ENCODE peak calls at places on chromosomes 13 and 19, in eight cellular contexts. One of them, this sample, is unnamed.

GRCh38 chr13:105814219-105814901 is 721.1 kb downstream of the EFNB2 start:
- DNase-seq in stimulated activated CD4-positive, alpha-beta T cell treated with anti-CD3 and anti-CD28 coated beads, Interleukin-2, amount 100 ng/mL, for 24 hours: no peak
- DNase-seq in lower lobe of right lung: no peak
- DNase-seq in iPS DF 6.9: no peak
- DNase-seq in fibroblast of mammary gland: no peak
- DNase-seq in tibial nerve: no peak
- DNase-seq in ELF-1: no peak
- DNase-seq in activated CD4-positive, alpha-beta T cell treated with anti-CD3 and anti-CD28 coated beads for 48 hours: no peak
- DNase-seq in this sample: no peak

GRCh38 chr13:25783480-25784081 is 268.2 kb downstream of the SHISA2 start:
- DNase-seq in ELF-1: no peak
- DNase-seq in tibial nerve: no peak
- DNase-seq in stimulated activated CD4-positive, alpha-beta T cell treated with anti-CD3 and anti-CD28 coated beads, Interleukin-2, amount 100 ng/mL, for 24 hours: no peak
- DNase-seq in fibroblast of mammary gland: no peak
- DNase-seq in lower lobe of right lung: no peak
- DNase-seq in iPS DF 6.9: no peak
- DNase-seq in activated CD4-positive, alpha-beta T cell treated with anti-CD3 and anti-CD28 coated beads for 48 hours: no peak
- DNase-seq in this sample: no peak

GRCh38 chr19:17641181-17641580 is 47.0 kb downstream of the UNC13A start:
- DNase-seq in fibroblast of mammary gland: no peak
- DNase-seq in tibial nerve: no peak
- DNase-seq in ELF-1: no peak
- DNase-seq in iPS DF 6.9: no peak
- DNase-seq in activated CD4-positive, alpha-beta T cell treated with anti-CD3 and anti-CD28 coated beads for 48 hours: no peak
- DNase-seq in stimulated activated CD4-positive, alpha-beta T cell treated with anti-CD3 and anti-CD28 coated beads, Interleukin-2, amount 100 ng/mL, for 24 hours: no peak
- DNase-seq in lower lobe of right lung: peak
- DNase-seq in this sample: peak

GRCh38 chr13:112928958-112929777 is 39.8 kb upstream of the MCF2L start:
- DNase-seq in iPS DF 6.9: no peak
- DNase-seq in fibroblast of mammary gland: peak
- DNase-seq in activated CD4-positive, alpha-beta T cell treated with anti-CD3 and anti-CD28 coated beads for 48 hours: no peak
- DNase-seq in tibial nerve: no peak
- DNase-seq in stimulated activated CD4-positive, alpha-beta T cell treated with anti-CD3 and anti-CD28 coated beads, Interleukin-2, amount 100 ng/mL, for 24 hours: no peak
- DNase-seq in ELF-1: no peak
- DNase-seq in lower lobe of right lung: no peak
- DNase-seq in this sample: no peak

GRCh38 chr19:29881386-29881785 is 60.7 kb upstream of the URI1 start:
- DNase-seq in activated CD4-positive, alpha-beta T cell treated with anti-CD3 and anti-CD28 coated beads for 48 hours: no peak
- DNase-seq in ELF-1: no peak
- DNase-seq in iPS DF 6.9: no peak
- DNase-seq in fibroblast of mammary gland: peak
- DNase-seq in stimulated activated CD4-positive, alpha-beta T cell treated with anti-CD3 and anti-CD28 coated beads, Interleukin-2, amount 100 ng/mL, for 24 hours: no peak
- DNase-seq in tibial nerve: no peak
- DNase-seq in lower lobe of right lung: no peak
- DNase-seq in this sample: no peak

GRCh38 chr19:5074418-5074817 is 105.5 kb downstream of the KDM4B start:
- DNase-seq in ELF-1: no peak
- DNase-seq in lower lobe of right lung: no peak
- DNase-seq in tibial nerve: no peak
- DNase-seq in iPS DF 6.9: no peak
- DNase-seq in stimulated activated CD4-positive, alpha-beta T cell treated with anti-CD3 and anti-CD28 coated beads, Interleukin-2, amount 100 ng/mL, for 24 hours: no peak
- DNase-seq in fibroblast of mammary gland: no peak
- DNase-seq in activated CD4-positive, alpha-beta T cell treated with anti-CD3 and anti-CD28 coated beads for 48 hours: no peak
- DNase-seq in this sample: no peak

GRCh38 chr13:67134322-67135129 is 95.6 kb downstream of the PCDH9 start:
- DNase-seq in iPS DF 6.9: no peak
- DNase-seq in lower lobe of right lung: no peak
- DNase-seq in tibial nerve: no peak
- DNase-seq in fibroblast of mammary gland: peak
- DNase-seq in ELF-1: no peak
- DNase-seq in stimulated activated CD4-positive, alpha-beta T cell treated with anti-CD3 and anti-CD28 coated beads, Interleukin-2, amount 100 ng/mL, for 24 hours: no peak
- DNase-seq in activated CD4-positive, alpha-beta T cell treated with anti-CD3 and anti-CD28 coated beads for 48 hours: no peak
- DNase-seq in this sample: no peak

GRCh38 chr19:35438527-35438926 is 9.5 kb upstream of the FFAR2 start:
- DNase-seq in lower lobe of right lung: no peak
- DNase-seq in activated CD4-positive, alpha-beta T cell treated with anti-CD3 and anti-CD28 coated beads for 48 hours: no peak
- DNase-seq in ELF-1: peak
- DNase-seq in tibial nerve: no peak
- DNase-seq in iPS DF 6.9: no peak
- DNase-seq in fibroblast of mammary gland: no peak
- DNase-seq in stimulated activated CD4-positive, alpha-beta T cell treated with anti-CD3 and anti-CD28 coated beads, Interleukin-2, amount 100 ng/mL, for 24 hours: no peak
- DNase-seq in this sample: no peak

GRCh38 chr13:98921786-98922185 is 56.1 kb downstream of the DOCK9 start:
- DNase-seq in activated CD4-positive, alpha-beta T cell treated with anti-CD3 and anti-CD28 coated beads for 48 hours: no peak
- DNase-seq in fibroblast of mammary gland: no peak
- DNase-seq in ELF-1: no peak
- DNase-seq in tibial nerve: no peak
- DNase-seq in lower lobe of right lung: no peak
- DNase-seq in iPS DF 6.9: no peak
- DNase-seq in stimulated activated CD4-positive, alpha-beta T cell treated with anti-CD3 and anti-CD28 coated beads, Interleukin-2, amount 100 ng/mL, for 24 hours: no peak
- DNase-seq in this sample: no peak

GRCh38 chr13:91025442-91025841 is 322.0 kb upstream of the MIR17HG start:
- DNase-seq in stimulated activated CD4-positive, alpha-beta T cell treated with anti-CD3 and anti-CD28 coated beads, Interleukin-2, amount 100 ng/mL, for 24 hours: no peak
- DNase-seq in activated CD4-positive, alpha-beta T cell treated with anti-CD3 and anti-CD28 coated beads for 48 hours: no peak
- DNase-seq in iPS DF 6.9: no peak
- DNase-seq in tibial nerve: no peak
- DNase-seq in ELF-1: no peak
- DNase-seq in fibroblast of mammary gland: no peak
- DNase-seq in lower lobe of right lung: no peak
- DNase-seq in this sample: no peak

GRCh38 chr19:1140673-1141072 is 33.4 kb downstream of the SBNO2 start:
- DNase-seq in ELF-1: no peak
- DNase-seq in stimulated activated CD4-positive, alpha-beta T cell treated with anti-CD3 and anti-CD28 coated beads, Interleukin-2, amount 100 ng/mL, for 24 hours: no peak
- DNase-seq in tibial nerve: no peak
- DNase-seq in iPS DF 6.9: no peak
- DNase-seq in fibroblast of mammary gland: no peak
- DNase-seq in activated CD4-positive, alpha-beta T cell treated with anti-CD3 and anti-CD28 coated beads for 48 hours: no peak
- DNase-seq in lower lobe of right lung: no peak
- DNase-seq in this sample: no peak

GRCh38 chr19:15871570-15871969 is 26.3 kb downstream of the CYP4F2 start:
- DNase-seq in activated CD4-positive, alpha-beta T cell treated with anti-CD3 and anti-CD28 coated beads for 48 hours: peak
- DNase-seq in iPS DF 6.9: no peak
- DNase-seq in fibroblast of mammary gland: no peak
- DNase-seq in lower lobe of right lung: peak
- DNase-seq in tibial nerve: no peak
- DNase-seq in stimulated activated CD4-positive, alpha-beta T cell treated with anti-CD3 and anti-CD28 coated beads, Interleukin-2, amount 100 ng/mL, for 24 hours: peak
- DNase-seq in ELF-1: no peak
- DNase-seq in this sample: no peak

GRCh38 chr19:7211191-7211988 is 82.8 kb downstream of the INSR start:
- DNase-seq in stimulated activated CD4-positive, alpha-beta T cell treated with anti-CD3 and anti-CD28 coated beads, Interleukin-2, amount 100 ng/mL, for 24 hours: no peak
- DNase-seq in tibial nerve: no peak
- DNase-seq in fibroblast of mammary gland: no peak
- DNase-seq in iPS DF 6.9: no peak
- DNase-seq in ELF-1: peak
- DNase-seq in activated CD4-positive, alpha-beta T cell treated with anti-CD3 and anti-CD28 coated beads for 48 hours: no peak
- DNase-seq in lower lobe of right lung: no peak
- DNase-seq in this sample: no peak

GRCh38 chr13:35672611-35673010 is 196.1 kb upstream of the MAB21L1 start:
- DNase-seq in stimulated activated CD4-positive, alpha-beta T cell treated with anti-CD3 and anti-CD28 coated beads, Interleukin-2, amount 100 ng/mL, for 24 hours: no peak
- DNase-seq in activated CD4-positive, alpha-beta T cell treated with anti-CD3 and anti-CD28 coated beads for 48 hours: no peak
- DNase-seq in fibroblast of mammary gland: no peak
- DNase-seq in ELF-1: no peak
- DNase-seq in tibial nerve: no peak
- DNase-seq in iPS DF 6.9: no peak
- DNase-seq in lower lobe of right lung: no peak
- DNase-seq in this sample: no peak

GRCh38 chr13:55816976-55817601 is 1323.6 kb upstream of the PRR20A start:
- DNase-seq in lower lobe of right lung: no peak
- DNase-seq in fibroblast of mammary gland: no peak
- DNase-seq in activated CD4-positive, alpha-beta T cell treated with anti-CD3 and anti-CD28 coated beads for 48 hours: no peak
- DNase-seq in stimulated activated CD4-positive, alpha-beta T cell treated with anti-CD3 and anti-CD28 coated beads, Interleukin-2, amount 100 ng/mL, for 24 hours: no peak
- DNase-seq in tibial nerve: no peak
- DNase-seq in iPS DF 6.9: no peak
- DNase-seq in ELF-1: no peak
- DNase-seq in this sample: no peak

GRCh38 chr19:30719189-30719990 is 347.2 kb downstream of the ZNF536 start:
- DNase-seq in iPS DF 6.9: no peak
- DNase-seq in lower lobe of right lung: peak
- DNase-seq in activated CD4-positive, alpha-beta T cell treated with anti-CD3 and anti-CD28 coated beads for 48 hours: peak
- DNase-seq in ELF-1: peak
- DNase-seq in tibial nerve: peak
- DNase-seq in fibroblast of mammary gland: peak
- DNase-seq in stimulated activated CD4-positive, alpha-beta T cell treated with anti-CD3 and anti-CD28 coated beads, Interleukin-2, amount 100 ng/mL, for 24 hours: peak
- DNase-seq in this sample: peak

GRCh38 chr13:71290963-71291937 is 575.8 kb downstream of the DACH1 start:
- DNase-seq in iPS DF 6.9: no peak
- DNase-seq in ELF-1: no peak
- DNase-seq in fibroblast of mammary gland: peak
- DNase-seq in stimulated activated CD4-positive, alpha-beta T cell treated with anti-CD3 and anti-CD28 coated beads, Interleukin-2, amount 100 ng/mL, for 24 hours: peak
- DNase-seq in tibial nerve: no peak
- DNase-seq in lower lobe of right lung: no peak
- DNase-seq in activated CD4-positive, alpha-beta T cell treated with anti-CD3 and anti-CD28 coated beads for 48 hours: peak
- DNase-seq in this sample: no peak

GRCh38 chr13:44516771-44517170 is 59.4 kb downstream of the TSC22D1 start:
- DNase-seq in fibroblast of mammary gland: no peak
- DNase-seq in tibial nerve: no peak
- DNase-seq in activated CD4-positive, alpha-beta T cell treated with anti-CD3 and anti-CD28 coated beads for 48 hours: no peak
- DNase-seq in iPS DF 6.9: no peak
- DNase-seq in lower lobe of right lung: no peak
- DNase-seq in ELF-1: no peak
- DNase-seq in stimulated activated CD4-positive, alpha-beta T cell treated with anti-CD3 and anti-CD28 coated beads, Interleukin-2, amount 100 ng/mL, for 24 hours: no peak
- DNase-seq in this sample: no peak

GRCh38 chr13:31050486-31051400 is 111.0 kb downstream of the HSPH1 start:
- DNase-seq in fibroblast of mammary gland: peak
- DNase-seq in ELF-1: no peak
- DNase-seq in activated CD4-positive, alpha-beta T cell treated with anti-CD3 and anti-CD28 coated beads for 48 hours: no peak
- DNase-seq in lower lobe of right lung: no peak
- DNase-seq in tibial nerve: no peak
- DNase-seq in iPS DF 6.9: no peak
- DNase-seq in stimulated activated CD4-positive, alpha-beta T cell treated with anti-CD3 and anti-CD28 coated beads, Interleukin-2, amount 100 ng/mL, for 24 hours: no peak
- DNase-seq in this sample: no peak

GRCh38 chr13:73335226-73335625 is 276.4 kb downstream of the KLF5 start:
- DNase-seq in stimulated activated CD4-positive, alpha-beta T cell treated with anti-CD3 and anti-CD28 coated beads, Interleukin-2, amount 100 ng/mL, for 24 hours: no peak
- DNase-seq in fibroblast of mammary gland: peak
- DNase-seq in lower lobe of right lung: no peak
- DNase-seq in activated CD4-positive, alpha-beta T cell treated with anti-CD3 and anti-CD28 coated beads for 48 hours: no peak
- DNase-seq in ELF-1: no peak
- DNase-seq in tibial nerve: no peak
- DNase-seq in iPS DF 6.9: no peak
- DNase-seq in this sample: no peak

GRCh38 chr13:95677564-95678386 is 836 bp downstream of the DNAJC3 start:
- DNase-seq in tibial nerve: no peak
- DNase-seq in lower lobe of right lung: no peak
- DNase-seq in fibroblast of mammary gland: peak
- DNase-seq in activated CD4-positive, alpha-beta T cell treated with anti-CD3 and anti-CD28 coated beads for 48 hours: no peak
- DNase-seq in iPS DF 6.9: no peak
- DNase-seq in stimulated activated CD4-positive, alpha-beta T cell treated with anti-CD3 and anti-CD28 coated beads, Interleukin-2, amount 100 ng/mL, for 24 hours: peak
- DNase-seq in ELF-1: peak
- DNase-seq in this sample: no peak

GRCh38 chr13:86002921-86003488 is 203.8 kb upstream of the SLITRK6 start:
- DNase-seq in lower lobe of right lung: no peak
- DNase-seq in activated CD4-positive, alpha-beta T cell treated with anti-CD3 and anti-CD28 coated beads for 48 hours: no peak
- DNase-seq in tibial nerve: no peak
- DNase-seq in stimulated activated CD4-positive, alpha-beta T cell treated with anti-CD3 and anti-CD28 coated beads, Interleukin-2, amount 100 ng/mL, for 24 hours: no peak
- DNase-seq in iPS DF 6.9: no peak
- DNase-seq in ELF-1: peak
- DNase-seq in fibroblast of mammary gland: no peak
- DNase-seq in this sample: no peak

GRCh38 chr19:2270157-2270571 is 11.8 kb downstream of the PEAK3 start:
- DNase-seq in lower lobe of right lung: peak
- DNase-seq in tibial nerve: no peak
- DNase-seq in activated CD4-positive, alpha-beta T cell treated with anti-CD3 and anti-CD28 coated beads for 48 hours: peak
- DNase-seq in ELF-1: no peak
- DNase-seq in stimulated activated CD4-positive, alpha-beta T cell treated with anti-CD3 and anti-CD28 coated beads, Interleukin-2, amount 100 ng/mL, for 24 hours: peak
- DNase-seq in fibroblast of mammary gland: no peak
- DNase-seq in iPS DF 6.9: no peak
- DNase-seq in this sample: peak

GRCh38 chr19:8506402-8506957 is 4.0 kb upstream of the PRAM1 start:
- DNase-seq in ELF-1: no peak
- DNase-seq in activated CD4-positive, alpha-beta T cell treated with anti-CD3 and anti-CD28 coated beads for 48 hours: no peak
- DNase-seq in stimulated activated CD4-positive, alpha-beta T cell treated with anti-CD3 and anti-CD28 coated beads, Interleukin-2, amount 100 ng/mL, for 24 hours: no peak
- DNase-seq in fibroblast of mammary gland: no peak
- DNase-seq in lower lobe of right lung: no peak
- DNase-seq in iPS DF 6.9: no peak
- DNase-seq in tibial nerve: no peak
- DNase-seq in this sample: no peak

GRCh38 chr19:45420356-45420755 is 3.4 kb downstream of the ERCC1 start:
- DNase-seq in stimulated activated CD4-positive, alpha-beta T cell treated with anti-CD3 and anti-CD28 coated beads, Interleukin-2, amount 100 ng/mL, for 24 hours: no peak
- DNase-seq in ELF-1: no peak
- DNase-seq in iPS DF 6.9: no peak
- DNase-seq in fibroblast of mammary gland: no peak
- DNase-seq in tibial nerve: no peak
- DNase-seq in lower lobe of right lung: no peak
- DNase-seq in activated CD4-positive, alpha-beta T cell treated with anti-CD3 and anti-CD28 coated beads for 48 hours: no peak
- DNase-seq in this sample: no peak

GRCh38 chr19:27776020-27776419 is 1436.9 kb downstream of the UQCRFS1 start:
- DNase-seq in fibroblast of mammary gland: peak
- DNase-seq in ELF-1: peak
- DNase-seq in activated CD4-positive, alpha-beta T cell treated with anti-CD3 and anti-CD28 coated beads for 48 hours: peak
- DNase-seq in stimulated activated CD4-positive, alpha-beta T cell treated with anti-CD3 and anti-CD28 coated beads, Interleukin-2, amount 100 ng/mL, for 24 hours: no peak
- DNase-seq in iPS DF 6.9: no peak
- DNase-seq in lower lobe of right lung: no peak
- DNase-seq in tibial nerve: no peak
- DNase-seq in this sample: no peak

GRCh38 chr19:57280165-57280912 is at the start of gene ZNF460:
- DNase-seq in ELF-1: peak
- DNase-seq in iPS DF 6.9: peak
- DNase-seq in lower lobe of right lung: peak
- DNase-seq in fibroblast of mammary gland: peak
- DNase-seq in tibial nerve: peak
- DNase-seq in activated CD4-positive, alpha-beta T cell treated with anti-CD3 and anti-CD28 coated beads for 48 hours: peak
- DNase-seq in stimulated activated CD4-positive, alpha-beta T cell treated with anti-CD3 and anti-CD28 coated beads, Interleukin-2, amount 100 ng/mL, for 24 hours: peak
- DNase-seq in this sample: peak